ENCODE peak calls at places on chromosome 3, in six cellular contexts. One of them, this sample, is unnamed.

GRCh38 chr3:52930748-52931147 is 33.4 kb upstream of the STIMATE start:
- DNase-seq in H1: no peak
- DNase-seq in SK-N-SH: no peak
- DNase-seq in HepG2: no peak
- DNase-seq in K562: no peak
- DNase-seq in GM12878: no peak
- DNase-seq in this sample: no peak

GRCh38 chr3:56861511-56861910 is 59.8 kb upstream of the ARHGEF3 start:
- DNase-seq in SK-N-SH: no peak
- DNase-seq in GM12878: no peak
- DNase-seq in H1: no peak
- DNase-seq in HepG2: no peak
- DNase-seq in K562: no peak
- DNase-seq in this sample: no peak

GRCh38 chr3:72428803-72429202 is 419.4 kb downstream of the SHQ1 start:
- DNase-seq in GM12878: no peak
- DNase-seq in SK-N-SH: no peak
- DNase-seq in H1: no peak
- DNase-seq in K562: no peak
- DNase-seq in HepG2: no peak
- DNase-seq in this sample: no peak

GRCh38 chr3:31235062-31235704 is 297.5 kb upstream of the STT3B start:
- DNase-seq in SK-N-SH: peak
- DNase-seq in HepG2: no peak
- DNase-seq in K562: no peak
- DNase-seq in H1: no peak
- DNase-seq in GM12878: no peak
- DNase-seq in this sample: no peak

GRCh38 chr3:115623414-115623868 is at the start of gene GAP43:
- DNase-seq in K562: no peak
- DNase-seq in SK-N-SH: peak
- DNase-seq in HepG2: peak
- DNase-seq in H1: peak
- DNase-seq in GM12878: no peak
- DNase-seq in this sample: no peak

GRCh38 chr3:105866656-105867653 is 1.9 kb downstream of the CBLB start:
- DNase-seq in HepG2: peak
- DNase-seq in K562: peak
- DNase-seq in H1: no peak
- DNase-seq in GM12878: peak
- DNase-seq in SK-N-SH: no peak
- DNase-seq in this sample: peak

GRCh38 chr3:50524751-50525150 is 21.3 kb upstream of the CACNA2D2 start:
- DNase-seq in HepG2: no peak
- DNase-seq in GM12878: no peak
- DNase-seq in K562: no peak
- DNase-seq in H1: no peak
- DNase-seq in SK-N-SH: no peak
- DNase-seq in this sample: no peak

GRCh38 chr3:78823859-78824258 is 943.9 kb downstream of the ROBO1 start:
- DNase-seq in K562: no peak
- DNase-seq in SK-N-SH: no peak
- DNase-seq in H1: no peak
- DNase-seq in HepG2: peak
- DNase-seq in GM12878: no peak
- DNase-seq in this sample: no peak

GRCh38 chr3:107465064-107465631 is 57.6 kb upstream of the BBX start:
- DNase-seq in HepG2: no peak
- DNase-seq in GM12878: no peak
- DNase-seq in H1: no peak
- DNase-seq in K562: no peak
- DNase-seq in SK-N-SH: no peak
- DNase-seq in this sample: no peak

GRCh38 chr3:191259486-191259885 is 60.4 kb downstream of the OSTN start:
- DNase-seq in SK-N-SH: no peak
- DNase-seq in GM12878: no peak
- DNase-seq in HepG2: no peak
- DNase-seq in K562: no peak
- DNase-seq in H1: no peak
- DNase-seq in this sample: no peak

GRCh38 chr3:177934001-177934891 is 602.0 kb upstream of the KCNMB2 start:
- DNase-seq in GM12878: no peak
- DNase-seq in HepG2: peak
- DNase-seq in SK-N-SH: no peak
- DNase-seq in K562: peak
- DNase-seq in H1: no peak
- DNase-seq in this sample: no peak

GRCh38 chr3:43153189-43154083 is 47.6 kb upstream of the POMGNT2 start:
- DNase-seq in GM12878: no peak
- DNase-seq in H1: no peak
- DNase-seq in K562: no peak
- DNase-seq in HepG2: no peak
- DNase-seq in SK-N-SH: no peak
- DNase-seq in this sample: no peak

GRCh38 chr3:128426128-128426921 is 40.4 kb downstream of the DNAJB8 start:
- DNase-seq in K562: peak
- DNase-seq in GM12878: no peak
- DNase-seq in HepG2: peak
- DNase-seq in SK-N-SH: peak
- DNase-seq in H1: peak
- DNase-seq in this sample: peak

GRCh38 chr3:61589856-61590255 is 28.5 kb downstream of the PTPRG start:
- DNase-seq in K562: peak
- DNase-seq in HepG2: no peak
- DNase-seq in SK-N-SH: no peak
- DNase-seq in GM12878: no peak
- DNase-seq in H1: no peak
- DNase-seq in this sample: no peak

GRCh38 chr3:37544869-37545352 is 316.8 kb upstream of the CTDSPL start:
- DNase-seq in K562: no peak
- DNase-seq in SK-N-SH: peak
- DNase-seq in H1: no peak
- DNase-seq in GM12878: no peak
- DNase-seq in HepG2: no peak
- DNase-seq in this sample: no peak

GRCh38 chr3:160135850-160136249 is 89.4 kb upstream of the C3orf80 start:
- DNase-seq in GM12878: no peak
- DNase-seq in K562: no peak
- DNase-seq in SK-N-SH: peak
- DNase-seq in HepG2: no peak
- DNase-seq in H1: no peak
- DNase-seq in this sample: no peak

GRCh38 chr3:160133757-160134156 is 91.5 kb upstream of the C3orf80 start:
- DNase-seq in H1: peak
- DNase-seq in K562: peak
- DNase-seq in GM12878: no peak
- DNase-seq in HepG2: peak
- DNase-seq in SK-N-SH: no peak
- DNase-seq in this sample: peak

GRCh38 chr3:160134964-160135363 is 90.3 kb upstream of the C3orf80 start:
- DNase-seq in HepG2: no peak
- DNase-seq in GM12878: no peak
- DNase-seq in H1: no peak
- DNase-seq in K562: no peak
- DNase-seq in SK-N-SH: no peak
- DNase-seq in this sample: peak

GRCh38 chr3:160134454-160134853 is 90.8 kb upstream of the C3orf80 start:
- DNase-seq in GM12878: no peak
- DNase-seq in K562: no peak
- DNase-seq in SK-N-SH: no peak
- DNase-seq in HepG2: no peak
- DNase-seq in H1: no peak
- DNase-seq in this sample: no peak

GRCh38 chr3:160136421-160136820 is 88.8 kb upstream of the C3orf80 start:
- DNase-seq in H1: no peak
- DNase-seq in K562: no peak
- DNase-seq in GM12878: no peak
- DNase-seq in SK-N-SH: no peak
- DNase-seq in HepG2: no peak
- DNase-seq in this sample: no peak
- TF ChIP-seq GABPA in H1: no peak
- TF ChIP-seq GABPA in K562: no peak
- TF ChIP-seq GABPA in GM12878: no peak
- TF ChIP-seq GABPA in SK-N-SH: no peak
- TF ChIP-seq GABPA in HepG2: no peak
- TF ChIP-seq GABPA in this sample: no peak

GRCh38 chr3:167978071-167978470 is 117.7 kb downstream of the GOLIM4 start:
- DNase-seq in GM12878: no peak
- DNase-seq in H1: no peak
- DNase-seq in K562: peak
- DNase-seq in HepG2: no peak
- DNase-seq in SK-N-SH: no peak
- DNase-seq in this sample: no peak
- TF ChIP-seq GABPA in GM12878: no peak
- TF ChIP-seq GABPA in H1: no peak
- TF ChIP-seq GABPA in K562: no peak
- TF ChIP-seq GABPA in HepG2: no peak
- TF ChIP-seq GABPA in SK-N-SH: no peak
- TF ChIP-seq GABPA in this sample: no peak

DNA sequence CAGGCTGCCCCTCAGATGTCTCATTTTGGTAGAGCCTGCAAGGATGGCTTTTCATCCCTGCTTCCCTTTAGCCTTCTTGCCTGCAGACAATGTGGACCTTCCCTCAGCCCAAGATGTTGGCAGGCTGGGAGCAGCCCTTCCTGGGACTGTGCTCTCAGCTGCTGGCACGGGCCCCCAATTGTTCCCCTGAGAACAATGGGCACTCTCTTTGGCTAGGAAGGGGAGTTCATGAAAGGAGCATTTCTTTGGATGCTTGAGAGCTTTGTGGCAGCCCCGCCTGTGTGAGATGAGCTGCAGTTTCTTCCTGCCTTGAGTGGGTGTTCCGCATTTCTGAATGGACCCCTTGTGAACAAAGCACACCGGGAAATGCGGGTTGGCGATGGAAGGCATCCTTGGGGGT is 35.0 kb upstream of the BSN start:
- DNase-seq in GM12878: no peak
- DNase-seq in HepG2: no peak
- DNase-seq in K562: no peak
- DNase-seq in SK-N-SH: no peak
- DNase-seq in H1: no peak
- DNase-seq in this sample: no peak
- TF ChIP-seq GABPA in GM12878: no peak
- TF ChIP-seq GABPA in HepG2: no peak
- TF ChIP-seq GABPA in K562: no peak
- TF ChIP-seq GABPA in SK-N-SH: no peak
- TF ChIP-seq GABPA in H1: no peak
- TF ChIP-seq GABPA in this sample: no peak

GRCh38 chr3:48784426-48785120 is 63.1 kb downstream of the PRKAR2A start:
- DNase-seq in HepG2: no peak
- DNase-seq in K562: peak
- DNase-seq in H1: no peak
- DNase-seq in SK-N-SH: no peak
- DNase-seq in GM12878: no peak
- DNase-seq in this sample: no peak
- TF ChIP-seq GABPA in HepG2: no peak
- TF ChIP-seq GABPA in K562: no peak
- TF ChIP-seq GABPA in H1: no peak
- TF ChIP-seq GABPA in SK-N-SH: no peak
- TF ChIP-seq GABPA in GM12878: no peak
- TF ChIP-seq GABPA in this sample: no peak

DNA sequence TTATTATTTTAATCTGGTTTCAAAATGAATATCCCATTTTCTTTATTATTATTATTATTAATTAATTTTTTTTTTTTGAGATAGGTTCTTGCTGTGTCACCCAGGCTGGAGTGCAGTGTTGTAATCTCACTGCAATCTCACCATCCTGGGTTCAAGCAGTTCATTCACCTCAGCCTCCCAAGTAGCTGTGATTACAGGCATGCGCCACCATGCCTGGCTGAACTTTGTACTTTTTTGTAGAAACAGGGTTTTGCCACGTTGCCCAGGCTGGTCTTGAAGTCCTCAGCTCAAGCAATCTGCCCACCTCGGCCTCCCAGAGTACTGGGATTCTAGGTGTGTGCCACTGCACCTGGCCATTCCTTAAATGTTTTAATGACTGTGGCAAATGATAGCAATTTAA is 28.6 kb downstream of the DAG1 start:
- DNase-seq in H1: no peak
- DNase-seq in HepG2: no peak
- DNase-seq in K562: no peak
- DNase-seq in GM12878: no peak
- DNase-seq in SK-N-SH: no peak
- DNase-seq in this sample: no peak
- TF ChIP-seq GABPA in H1: no peak
- TF ChIP-seq GABPA in HepG2: no peak
- TF ChIP-seq GABPA in K562: no peak
- TF ChIP-seq GABPA in GM12878: no peak
- TF ChIP-seq GABPA in SK-N-SH: no peak
- TF ChIP-seq GABPA in this sample: no peak

DNA sequence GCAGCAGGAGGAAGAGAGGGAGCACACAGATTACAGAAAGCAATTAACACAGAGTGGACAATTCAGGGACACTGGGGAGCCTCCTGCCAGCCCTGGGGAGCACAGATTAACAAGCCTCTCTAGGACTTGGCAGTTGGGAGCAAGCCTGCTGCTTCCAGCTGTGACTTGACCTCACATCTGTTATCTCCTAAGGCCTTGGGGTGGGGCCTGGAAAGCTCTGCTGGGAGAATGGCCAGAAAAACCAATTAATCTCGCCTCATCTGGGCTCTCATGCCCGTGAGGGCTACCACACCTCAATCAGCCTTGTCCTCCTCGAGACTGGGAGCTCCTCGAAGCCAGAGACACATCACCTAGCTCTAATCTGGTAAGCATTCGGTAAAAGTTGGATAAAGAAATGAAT is 39.1 kb downstream of the SEMA5B start:
- DNase-seq in K562: peak
- DNase-seq in HepG2: no peak
- DNase-seq in SK-N-SH: peak
- DNase-seq in GM12878: no peak
- DNase-seq in H1: no peak
- DNase-seq in this sample: no peak
- TF ChIP-seq GABPA in K562: no peak
- TF ChIP-seq GABPA in HepG2: no peak
- TF ChIP-seq GABPA in SK-N-SH: no peak
- TF ChIP-seq GABPA in GM12878: no peak
- TF ChIP-seq GABPA in H1: no peak
- TF ChIP-seq GABPA in this sample: no peak

DNA sequence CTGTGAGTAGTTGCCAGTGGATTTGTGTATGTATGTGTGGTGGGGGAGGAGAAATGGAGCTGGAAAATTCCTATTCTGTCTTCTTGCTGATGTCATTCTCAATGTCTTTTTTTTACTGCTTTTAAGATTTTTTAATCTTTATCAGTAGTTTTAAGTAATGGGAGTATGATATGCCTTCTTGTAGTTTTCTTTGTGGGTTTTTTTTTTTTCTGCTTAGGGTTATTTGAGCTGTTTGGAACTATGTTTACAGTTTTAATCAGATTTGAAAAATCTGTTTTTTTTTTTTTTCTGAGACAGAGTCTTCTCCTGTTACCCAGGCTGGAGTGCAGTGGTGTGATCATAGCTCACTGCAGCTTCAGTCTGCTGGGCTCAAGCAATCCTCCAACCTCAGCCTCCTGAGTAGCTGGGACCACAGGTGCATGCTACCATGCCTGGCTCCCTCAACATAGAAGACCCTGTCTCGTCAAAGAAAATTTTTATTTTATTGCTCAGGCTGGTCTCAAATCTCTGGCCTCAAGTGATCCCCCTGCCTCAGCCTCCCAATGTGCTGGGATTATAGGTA is 37.1 kb downstream of the RPL39L start:
- DNase-seq in SK-N-SH: no peak
- DNase-seq in HepG2: no peak
- DNase-seq in H1: no peak
- DNase-seq in GM12878: no peak
- DNase-seq in K562: no peak
- DNase-seq in this sample: no peak
- TF ChIP-seq GABPA in SK-N-SH: no peak
- TF ChIP-seq GABPA in HepG2: no peak
- TF ChIP-seq GABPA in H1: no peak
- TF ChIP-seq GABPA in GM12878: no peak
- TF ChIP-seq GABPA in K562: peak
- TF ChIP-seq GABPA in this sample: no peak

GRCh38 chr3:97901327-97902295 is 70.6 kb downstream of the RIOX2 start:
- DNase-seq in GM12878: no peak
- DNase-seq in K562: no peak
- DNase-seq in SK-N-SH: no peak
- DNase-seq in HepG2: peak
- DNase-seq in H1: no peak
- DNase-seq in this sample: no peak
- TF ChIP-seq GABPA in GM12878: no peak
- TF ChIP-seq GABPA in K562: no peak
- TF ChIP-seq GABPA in SK-N-SH: no peak
- TF ChIP-seq GABPA in HepG2: no peak
- TF ChIP-seq GABPA in H1: no peak
- TF ChIP-seq GABPA in this sample: no peak